ENCODE peak calls at places on chromosomes 12 and 14, in nine cellular contexts. One of them, this sample, is unnamed.

GRCh38 chr14:34931206-34931605 is 51.6 kb upstream of the SRP54 start:
- DNase-seq in amygdala: no peak
- DNase-seq in mesendoderm: no peak
- DNase-seq in neuronal stem cell: no peak
- DNase-seq in Peyer's patch: no peak
- DNase-seq in astrocyte of the spinal cord: no peak
- DNase-seq in IMR-90: peak
- DNase-seq in stimulated activated CD4-positive, alpha-beta T cell treated with anti-CD3 and anti-CD28 coated beads, Interleukin-1b, Interleukin-23, amount 100 ng/mL, for 24 hours: no peak
- DNase-seq in KBM-7: no peak
- DNase-seq in this sample: no peak

GRCh38 chr12:52809166-52809565 is 4.8 kb downstream of the KRT4 start:
- DNase-seq in KBM-7: no peak
- DNase-seq in Peyer's patch: no peak
- DNase-seq in neuronal stem cell: no peak
- DNase-seq in IMR-90: no peak
- DNase-seq in stimulated activated CD4-positive, alpha-beta T cell treated with anti-CD3 and anti-CD28 coated beads, Interleukin-1b, Interleukin-23, amount 100 ng/mL, for 24 hours: no peak
- DNase-seq in astrocyte of the spinal cord: no peak
- DNase-seq in mesendoderm: no peak
- DNase-seq in amygdala: no peak
- DNase-seq in this sample: no peak

GRCh38 chr14:79680087-79680486 is 531.2 kb downstream of the DIO2 start:
- DNase-seq in neuronal stem cell: no peak
- DNase-seq in amygdala: no peak
- DNase-seq in astrocyte of the spinal cord: no peak
- DNase-seq in IMR-90: no peak
- DNase-seq in Peyer's patch: no peak
- DNase-seq in stimulated activated CD4-positive, alpha-beta T cell treated with anti-CD3 and anti-CD28 coated beads, Interleukin-1b, Interleukin-23, amount 100 ng/mL, for 24 hours: no peak
- DNase-seq in KBM-7: no peak
- DNase-seq in mesendoderm: peak
- DNase-seq in this sample: no peak

GRCh38 chr12:113983777-113984448 is 17.8 kb upstream of the RBM19 start:
- DNase-seq in IMR-90: no peak
- DNase-seq in astrocyte of the spinal cord: no peak
- DNase-seq in mesendoderm: no peak
- DNase-seq in KBM-7: no peak
- DNase-seq in amygdala: no peak
- DNase-seq in neuronal stem cell: no peak
- DNase-seq in Peyer's patch: no peak
- DNase-seq in stimulated activated CD4-positive, alpha-beta T cell treated with anti-CD3 and anti-CD28 coated beads, Interleukin-1b, Interleukin-23, amount 100 ng/mL, for 24 hours: no peak
- DNase-seq in this sample: no peak

GRCh38 chr14:58747181-58747580 is 109.4 kb downstream of the DACT1 start:
- DNase-seq in mesendoderm: no peak
- DNase-seq in neuronal stem cell: no peak
- DNase-seq in stimulated activated CD4-positive, alpha-beta T cell treated with anti-CD3 and anti-CD28 coated beads, Interleukin-1b, Interleukin-23, amount 100 ng/mL, for 24 hours: no peak
- DNase-seq in IMR-90: peak
- DNase-seq in KBM-7: no peak
- DNase-seq in Peyer's patch: no peak
- DNase-seq in astrocyte of the spinal cord: peak
- DNase-seq in amygdala: no peak
- DNase-seq in this sample: no peak

GRCh38 chr14:103207038-103207403 is 83.8 kb downstream of the TNFAIP2 start:
- DNase-seq in astrocyte of the spinal cord: no peak
- DNase-seq in IMR-90: no peak
- DNase-seq in stimulated activated CD4-positive, alpha-beta T cell treated with anti-CD3 and anti-CD28 coated beads, Interleukin-1b, Interleukin-23, amount 100 ng/mL, for 24 hours: no peak
- DNase-seq in KBM-7: no peak
- DNase-seq in neuronal stem cell: no peak
- DNase-seq in amygdala: no peak
- DNase-seq in mesendoderm: peak
- DNase-seq in Peyer's patch: peak
- DNase-seq in this sample: peak

GRCh38 chr12:132204822-132205270 is 60.6 kb downstream of the NOC4L start:
- DNase-seq in neuronal stem cell: no peak
- DNase-seq in mesendoderm: no peak
- DNase-seq in stimulated activated CD4-positive, alpha-beta T cell treated with anti-CD3 and anti-CD28 coated beads, Interleukin-1b, Interleukin-23, amount 100 ng/mL, for 24 hours: no peak
- DNase-seq in amygdala: no peak
- DNase-seq in KBM-7: no peak
- DNase-seq in Peyer's patch: no peak
- DNase-seq in IMR-90: no peak
- DNase-seq in astrocyte of the spinal cord: no peak
- DNase-seq in this sample: no peak

GRCh38 chr12:47725893-47726292 is 603 bp upstream of the ENDOU start:
- DNase-seq in stimulated activated CD4-positive, alpha-beta T cell treated with anti-CD3 and anti-CD28 coated beads, Interleukin-1b, Interleukin-23, amount 100 ng/mL, for 24 hours: no peak
- DNase-seq in astrocyte of the spinal cord: peak
- DNase-seq in amygdala: no peak
- DNase-seq in mesendoderm: no peak
- DNase-seq in KBM-7: no peak
- DNase-seq in neuronal stem cell: no peak
- DNase-seq in Peyer's patch: no peak
- DNase-seq in IMR-90: peak
- DNase-seq in this sample: no peak

GRCh38 chr12:130201037-130201436 is 38.8 kb downstream of the FZD10 start:
- DNase-seq in Peyer's patch: no peak
- DNase-seq in KBM-7: no peak
- DNase-seq in neuronal stem cell: no peak
- DNase-seq in mesendoderm: no peak
- DNase-seq in astrocyte of the spinal cord: no peak
- DNase-seq in IMR-90: no peak
- DNase-seq in stimulated activated CD4-positive, alpha-beta T cell treated with anti-CD3 and anti-CD28 coated beads, Interleukin-1b, Interleukin-23, amount 100 ng/mL, for 24 hours: no peak
- DNase-seq in amygdala: no peak
- DNase-seq in this sample: no peak

GRCh38 chr12:226401-226800 is 12.4 kb upstream of the SLC6A12 start:
- DNase-seq in KBM-7: no peak
- DNase-seq in amygdala: no peak
- DNase-seq in mesendoderm: peak
- DNase-seq in stimulated activated CD4-positive, alpha-beta T cell treated with anti-CD3 and anti-CD28 coated beads, Interleukin-1b, Interleukin-23, amount 100 ng/mL, for 24 hours: no peak
- DNase-seq in Peyer's patch: no peak
- DNase-seq in astrocyte of the spinal cord: no peak
- DNase-seq in IMR-90: no peak
- DNase-seq in neuronal stem cell: no peak
- DNase-seq in this sample: no peak

GRCh38 chr12:3034067-3034750 is 43.0 kb upstream of the TSPAN9 start:
- DNase-seq in astrocyte of the spinal cord: peak
- DNase-seq in Peyer's patch: no peak
- DNase-seq in IMR-90: peak
- DNase-seq in KBM-7: peak
- DNase-seq in mesendoderm: peak
- DNase-seq in neuronal stem cell: peak
- DNase-seq in amygdala: peak
- DNase-seq in stimulated activated CD4-positive, alpha-beta T cell treated with anti-CD3 and anti-CD28 coated beads, Interleukin-1b, Interleukin-23, amount 100 ng/mL, for 24 hours: no peak
- DNase-seq in this sample: peak

GRCh38 chr12:103282124-103282523 is 213.6 kb downstream of the C12orf42 start:
- DNase-seq in IMR-90: no peak
- DNase-seq in neuronal stem cell: no peak
- DNase-seq in Peyer's patch: no peak
- DNase-seq in stimulated activated CD4-positive, alpha-beta T cell treated with anti-CD3 and anti-CD28 coated beads, Interleukin-1b, Interleukin-23, amount 100 ng/mL, for 24 hours: no peak
- DNase-seq in amygdala: no peak
- DNase-seq in astrocyte of the spinal cord: no peak
- DNase-seq in KBM-7: no peak
- DNase-seq in mesendoderm: no peak
- DNase-seq in this sample: no peak

GRCh38 chr12:33484161-33484560 is 44.5 kb upstream of the SYT10 start:
- DNase-seq in IMR-90: no peak
- DNase-seq in neuronal stem cell: no peak
- DNase-seq in astrocyte of the spinal cord: no peak
- DNase-seq in amygdala: no peak
- DNase-seq in KBM-7: no peak
- DNase-seq in mesendoderm: peak
- DNase-seq in stimulated activated CD4-positive, alpha-beta T cell treated with anti-CD3 and anti-CD28 coated beads, Interleukin-1b, Interleukin-23, amount 100 ng/mL, for 24 hours: no peak
- DNase-seq in Peyer's patch: no peak
- DNase-seq in this sample: no peak

GRCh38 chr12:92096346-92097136 is 49.1 kb downstream of the BTG1 start:
- DNase-seq in mesendoderm: no peak
- DNase-seq in neuronal stem cell: no peak
- DNase-seq in IMR-90: peak
- DNase-seq in Peyer's patch: no peak
- DNase-seq in stimulated activated CD4-positive, alpha-beta T cell treated with anti-CD3 and anti-CD28 coated beads, Interleukin-1b, Interleukin-23, amount 100 ng/mL, for 24 hours: no peak
- DNase-seq in amygdala: no peak
- DNase-seq in astrocyte of the spinal cord: peak
- DNase-seq in KBM-7: no peak
- DNase-seq in this sample: no peak

GRCh38 chr12:124396544-124397398 is 101.9 kb downstream of the RFLNA start:
- DNase-seq in KBM-7: no peak
- DNase-seq in IMR-90: no peak
- DNase-seq in Peyer's patch: no peak
- DNase-seq in stimulated activated CD4-positive, alpha-beta T cell treated with anti-CD3 and anti-CD28 coated beads, Interleukin-1b, Interleukin-23, amount 100 ng/mL, for 24 hours: no peak
- DNase-seq in mesendoderm: no peak
- DNase-seq in amygdala: no peak
- DNase-seq in neuronal stem cell: no peak
- DNase-seq in astrocyte of the spinal cord: no peak
- DNase-seq in this sample: no peak

GRCh38 chr12:12720637-12721250 is 3.6 kb downstream of the CDKN1B start:
- DNase-seq in stimulated activated CD4-positive, alpha-beta T cell treated with anti-CD3 and anti-CD28 coated beads, Interleukin-1b, Interleukin-23, amount 100 ng/mL, for 24 hours: no peak
- DNase-seq in amygdala: no peak
- DNase-seq in astrocyte of the spinal cord: peak
- DNase-seq in IMR-90: no peak
- DNase-seq in KBM-7: peak
- DNase-seq in Peyer's patch: no peak
- DNase-seq in neuronal stem cell: no peak
- DNase-seq in mesendoderm: no peak
- DNase-seq in this sample: peak

GRCh38 chr14:74402264-74403251 is 23.5 kb downstream of the SYNDIG1L start:
- DNase-seq in neuronal stem cell: no peak
- DNase-seq in mesendoderm: no peak
- DNase-seq in amygdala: no peak
- DNase-seq in stimulated activated CD4-positive, alpha-beta T cell treated with anti-CD3 and anti-CD28 coated beads, Interleukin-1b, Interleukin-23, amount 100 ng/mL, for 24 hours: no peak
- DNase-seq in KBM-7: no peak
- DNase-seq in IMR-90: no peak
- DNase-seq in Peyer's patch: peak
- DNase-seq in astrocyte of the spinal cord: no peak
- DNase-seq in this sample: no peak

GRCh38 chr12:120231316-120232011 is 30.6 kb upstream of the RPLP0 start:
- DNase-seq in stimulated activated CD4-positive, alpha-beta T cell treated with anti-CD3 and anti-CD28 coated beads, Interleukin-1b, Interleukin-23, amount 100 ng/mL, for 24 hours: peak
- DNase-seq in mesendoderm: peak
- DNase-seq in amygdala: no peak
- DNase-seq in astrocyte of the spinal cord: peak
- DNase-seq in KBM-7: peak
- DNase-seq in IMR-90: peak
- DNase-seq in Peyer's patch: peak
- DNase-seq in neuronal stem cell: no peak
- DNase-seq in this sample: peak

GRCh38 chr12:120529641-120530314 is 820 bp upstream of the COQ5 start:
- DNase-seq in amygdala: no peak
- DNase-seq in astrocyte of the spinal cord: peak
- DNase-seq in IMR-90: peak
- DNase-seq in KBM-7: no peak
- DNase-seq in stimulated activated CD4-positive, alpha-beta T cell treated with anti-CD3 and anti-CD28 coated beads, Interleukin-1b, Interleukin-23, amount 100 ng/mL, for 24 hours: no peak
- DNase-seq in Peyer's patch: no peak
- DNase-seq in neuronal stem cell: peak
- DNase-seq in mesendoderm: peak
- DNase-seq in this sample: peak

GRCh38 chr12:67331828-67332227 is 62.7 kb downstream of the CAND1 start:
- DNase-seq in amygdala: no peak
- DNase-seq in KBM-7: no peak
- DNase-seq in mesendoderm: no peak
- DNase-seq in Peyer's patch: no peak
- DNase-seq in astrocyte of the spinal cord: no peak
- DNase-seq in neuronal stem cell: no peak
- DNase-seq in IMR-90: no peak
- DNase-seq in stimulated activated CD4-positive, alpha-beta T cell treated with anti-CD3 and anti-CD28 coated beads, Interleukin-1b, Interleukin-23, amount 100 ng/mL, for 24 hours: no peak
- DNase-seq in this sample: no peak

This sample was measured in MG63.